ENCODE peak calls at places on chromosome 7, in four cellular contexts. S is K562, R is A549, F is GM12878. Q is an unnamed sample.

GRCh38 chr7:104098890-104099289 is 108.9 kb downstream of the ORC5 start:
- DNase-seq in S (no peak), R (no peak), F (no peak), Q (no peak)

GRCh38 chr7:50660040-50660829 is 95.0 kb upstream of the DDC start:
- DNase-seq in S (no peak), R (no peak), F (no peak), Q (no peak)

GRCh38 chr7:70569335-70569819 is 562.6 kb upstream of the GALNT17 start:
- DNase-seq in S (peak), R (no peak), F (peak), Q (no peak)

GRCh38 chr7:44962483-44963251 is 16.1 kb downstream of the MYO1G start:
- DNase-seq in S (no peak), R (no peak), F (no peak), Q (no peak)

GRCh38 chr7:137471128-137471527 is 127.6 kb upstream of the PTN start:
- DNase-seq in S (no peak), R (no peak), F (no peak), Q (no peak)

GRCh38 chr7:23944131-23944530 is 234.1 kb downstream of the STK31 start:
- DNase-seq in S (no peak), R (no peak), F (no peak), Q (no peak)

GRCh38 chr7:144384555-144385245 is 18.8 kb downstream of the NOBOX start:
- DNase-seq in S (no peak), R (peak), F (no peak), Q (no peak)

GRCh38 chr7:57400531-57401155 is 49.3 kb upstream of the ZNF716 start:
- DNase-seq in S (no peak), R (no peak), F (no peak), Q (no peak)

GRCh38 chr7:4549681-4550080 is 132.4 kb upstream of the FOXK1 start:
- DNase-seq in S (no peak), R (no peak), F (no peak), Q (no peak)

GRCh38 chr7:30134523-30135270 is at the start of gene MTURN:
- DNase-seq in S (peak), R (peak), F (peak), Q (peak)

GRCh38 chr7:152601305-152601798 is 74.6 kb downstream of the XRCC2 start:
- DNase-seq in S (no peak), R (no peak), F (no peak), Q (no peak)

GRCh38 chr7:44277391-44277790 is 48.0 kb downstream of the CAMK2B start:
- DNase-seq in S (no peak), R (no peak), F (no peak), Q (no peak)

GRCh38 chr7:2710256-2710655 is 22.3 kb downstream of the AMZ1 start:
- DNase-seq in S (no peak), R (no peak), F (peak), Q (no peak)

GRCh38 chr7:70104243-70104642 is 506.0 kb downstream of the AUTS2 start:
- DNase-seq in S (no peak), R (no peak), F (no peak), Q (no peak)

GRCh38 chr7:108265007-108265406 is 134.8 kb upstream of the LAMB4 start:
- DNase-seq in S (no peak), R (no peak), F (no peak), Q (no peak)

GRCh38 chr7:108528183-108528712 is 2.3 kb upstream of the PNPLA8 start:
- DNase-seq in S (no peak), R (no peak), F (no peak), Q (no peak)

GRCh38 chr7:43649755-43650274 is 66.9 kb downstream of the STK17A start:
- DNase-seq in S (no peak), R (no peak), F (peak), Q (no peak)

GRCh38 chr7:111041577-111041976 is 49.4 kb upstream of the LRRN3 start:
- DNase-seq in S (no peak), R (no peak), F (no peak), Q (no peak)

GRCh38 chr7:142001163-142001874 is 5.6 kb downstream of the MGAM start:
- DNase-seq in S (no peak), R (peak), F (no peak), Q (no peak)

GRCh38 chr7:142997590-142997989 is 29.3 kb downstream of the OR9A2 start:
- DNase-seq in S (peak), R (no peak), F (no peak), Q (no peak)

GRCh38 chr7:134834689-134835462 is 55.4 kb downstream of the CALD1 start:
- DNase-seq in S (no peak), R (peak), F (no peak), Q (peak)

GRCh38 chr7:68770649-68771048 is 827.6 kb upstream of the AUTS2 start:
- DNase-seq in S (peak), R (no peak), F (no peak), Q (no peak)

GRCh38 chr7:2004841-2005351 is 227.8 kb downstream of the MAD1L1 start:
- DNase-seq in S (no peak), R (no peak), F (no peak), Q (no peak)

GRCh38 chr7:125927556-125927955 is 997.9 kb upstream of the POT1 start:
- DNase-seq in S (no peak), R (no peak), F (no peak), Q (no peak)

GRCh38 chr7:2979276-2979675 is 64.4 kb downstream of the CARD11 start:
- DNase-seq in S (no peak), R (no peak), F (no peak), Q (no peak)

GRCh38 chr7:138875794-138876193 is 77.8 kb upstream of the ATP6V0A4 start:
- DNase-seq in S (no peak), R (no peak), F (no peak), Q (no peak)

GRCh38 chr7:3164363-3164762 is 120.7 kb upstream of the CARD11 start:
- DNase-seq in S (no peak), R (no peak), F (no peak), Q (peak)

GRCh38 chr7:144027070-144027469 is 21.7 kb upstream of the OR2A5 start:
- DNase-seq in S (no peak), R (peak), F (no peak), Q (peak)

GRCh38 chr7:94003446-94004023 is 620 bp downstream of the BET1 start:
- DNase-seq in S (peak), R (no peak), F (no peak), Q (peak)

GRCh38 chr7:80060218-80060806 is 74.3 kb upstream of the GNAI1 start:
- DNase-seq in S (no peak), R (peak), F (no peak), Q (peak)

GRCh38 chr7:74012842-74013249 is 15.1 kb upstream of the ELN start:
- DNase-seq in S (peak), R (no peak), F (peak), Q (no peak)
- TF ChIP-seq MAX in S (no peak), R (no peak), F (no peak), Q (no peak)

GRCh38 chr7:119123326-119123725 is 898.8 kb downstream of the ANKRD7 start:
- DNase-seq in S (no peak), R (no peak), F (no peak), Q (no peak)
- TF ChIP-seq BHLHE40 in S (no peak), R (no peak), F (no peak), Q (no peak)

GRCh38 chr7:100051611-100052010 is 2.0 kb downstream of the ZSCAN21 start:
- DNase-seq in S (no peak), R (no peak), F (no peak), Q (peak)

GRCh38 chr7:100048680-100049079 is 894 bp upstream of the ZSCAN21 start:
- DNase-seq in S (no peak), R (no peak), F (no peak), Q (no peak)

GRCh38 chr7:100049441-100050291 is at the start of gene ZSCAN21:
- DNase-seq in S (peak), R (peak), F (peak), Q (peak)

GRCh38 chr7:100057006-100057405 is 7.4 kb downstream of the ZSCAN21 start:
- DNase-seq in S (no peak), R (no peak), F (no peak), Q (no peak)

GRCh38 chr7:100053201-100053600 is 3.6 kb downstream of the ZSCAN21 start:
- DNase-seq in S (no peak), R (peak), F (no peak), Q (peak)
- TF ChIP-seq CTCF in S (peak), R (peak), F (peak), Q (peak)

GRCh38 chr7:151382079-151382885 is 27.6 kb downstream of the WDR86 start:
- DNase-seq in S (no peak), R (no peak), F (no peak), Q (no peak)
- TF ChIP-seq MAX in S (no peak), R (no peak), F (no peak), Q (no peak)

DNA sequence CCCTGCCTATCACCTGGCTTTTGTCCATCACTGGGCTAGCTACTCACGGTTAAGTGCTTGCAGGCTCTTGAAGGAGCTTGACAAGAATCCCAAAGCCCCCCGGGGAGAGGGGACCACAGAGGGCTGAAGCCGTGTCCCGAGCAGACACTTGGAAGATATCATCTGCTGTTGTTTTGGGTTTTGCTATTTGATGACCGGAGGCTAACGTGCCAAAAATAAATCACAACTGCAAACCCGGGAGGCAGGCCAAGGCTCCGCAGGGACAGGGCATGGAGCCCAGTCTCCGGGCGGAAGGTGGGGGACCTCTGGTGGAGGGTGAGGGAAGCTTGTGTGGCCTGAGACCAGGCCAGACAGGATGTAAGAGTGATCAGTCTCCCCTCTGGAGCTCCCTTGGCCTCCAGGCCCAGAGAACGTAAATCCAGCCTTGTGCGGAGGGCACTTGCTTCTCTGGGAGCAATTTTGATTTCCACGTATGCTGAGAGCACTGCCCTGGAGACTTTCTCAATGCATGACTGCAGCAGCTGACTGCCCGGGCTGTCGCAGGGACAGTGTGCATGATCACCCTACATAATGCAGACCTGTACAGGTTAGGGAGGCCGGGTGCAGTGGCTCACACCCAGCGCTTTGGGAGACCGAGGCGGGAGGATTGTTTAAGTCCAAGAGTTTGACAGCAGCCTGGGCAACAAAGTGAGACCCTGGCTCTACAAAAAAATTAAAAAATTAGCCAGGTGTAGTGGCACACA is at the start of gene PHKG1:
- DNase-seq in S (peak), R (peak), F (no peak), Q (peak)
- TF ChIP-seq BHLHE40 in S (no peak), R (no peak), F (no peak), Q (no peak)

GRCh38 chr7:42237162-42237821 is at the start of gene GLI3:
- DNase-seq in S (peak), R (peak), F (no peak), Q (no peak)
- TF ChIP-seq CTCF in S (no peak), R (no peak), F (no peak), Q (no peak)

DNA sequence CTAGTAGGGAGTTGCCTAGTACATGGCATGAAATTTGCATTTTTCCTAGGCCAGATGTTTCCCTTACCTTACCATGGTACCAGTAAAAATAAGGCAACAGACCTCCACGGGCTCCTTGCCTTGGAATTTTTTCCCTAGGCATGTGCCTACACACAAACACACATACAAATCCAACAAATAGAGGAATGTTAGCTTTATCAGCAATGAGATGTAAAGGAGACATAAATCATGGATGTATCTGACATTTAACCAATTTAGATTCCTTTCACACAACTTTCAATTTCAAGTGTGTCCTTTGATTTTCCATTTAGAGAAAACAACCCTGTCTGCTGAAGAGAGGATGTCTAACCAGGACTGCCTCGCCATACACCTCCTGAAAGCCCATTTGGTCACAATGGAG is 209.7 kb upstream of the SP4 start:
- DNase-seq in S (no peak), R (no peak), F (no peak), Q (no peak)
- TF ChIP-seq MAX in S (no peak), R (no peak), F (no peak), Q (no peak)

DNA sequence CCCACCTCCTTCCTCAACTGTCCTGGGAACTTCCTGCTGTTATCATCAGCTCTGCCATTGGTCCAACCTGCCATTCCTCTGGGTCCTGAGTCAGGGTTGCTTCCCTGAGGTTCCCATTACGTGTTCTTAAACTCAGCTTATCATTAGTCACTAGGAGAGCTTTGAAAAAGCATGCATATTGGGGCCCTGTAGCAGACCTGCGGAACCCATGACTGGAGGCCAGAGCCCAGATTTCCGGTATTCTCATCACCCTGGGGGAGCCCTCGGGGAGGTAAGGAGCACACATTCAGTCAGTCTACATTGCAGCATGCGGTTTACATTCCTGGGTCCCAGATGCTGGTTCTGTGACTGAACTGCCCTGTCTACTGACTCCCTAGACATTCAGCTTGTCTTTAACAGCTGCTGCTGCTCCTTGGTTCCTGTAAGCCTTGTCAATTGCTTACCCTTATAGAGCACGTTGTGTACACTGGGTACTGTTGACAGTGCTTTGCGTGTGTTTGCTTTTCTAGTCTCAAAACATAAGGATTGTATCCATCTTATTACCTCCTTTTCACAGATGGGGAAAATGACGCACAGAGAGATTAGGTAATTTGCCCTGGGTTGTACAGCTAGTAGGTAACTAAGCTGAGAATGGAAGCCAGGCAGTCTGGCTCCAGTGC is 12.8 kb downstream of the CDHR3 start:
- DNase-seq in S (no peak), R (no peak), F (no peak), Q (no peak)
- TF ChIP-seq BHLHE40 in S (no peak), R (no peak), F (no peak), Q (no peak)

Q was measured in HepG2.